ENCODE peak calls at places on chromosomes 3 and 15, in ten cellular contexts. U is naive thymus-derived CD4-positive, alpha-beta T cell; N is left ventricle myocardium inferior; E is left ventricle myocardium superior; S is stimulated activated CD4-positive, alpha-beta T cell treated with anti-CD3 and anti-CD28 coated beads, TNF-alpha, amount 100 ng/mL, for 24 hours; D is anterior cingulate cortex; P is GM12865; A is NCI-H774; L is lower lobe of right lung; H is AG04450. K is an unnamed sample.

GRCh38 chr15:99305761-99306505 is 54.7 kb downstream of the LRRC28 start:
- DNase-seq in L (peak), H (peak), S (no peak), E (peak), U (no peak), D (no peak), P (no peak), N (peak), A (peak), K (no peak)

GRCh38 chr15:41492597-41493204 is 973 bp upstream of the ITPKA start:
- DNase-seq in N (no peak), U (no peak), H (no peak), E (no peak), D (no peak), S (no peak), L (no peak), P (no peak), A (no peak), K (no peak)

GRCh38 chr3:46096336-46096735 is 69.1 kb upstream of the XCR1 start:
- DNase-seq in S (no peak), A (no peak), P (no peak), N (no peak), L (no peak), D (no peak), H (no peak), U (no peak), E (no peak), K (no peak)

GRCh38 chr15:69107025-69107620 is 53.3 kb upstream of the GLCE start:
- DNase-seq in E (no peak), D (no peak), U (no peak), S (no peak), A (no peak), L (no peak), N (no peak), P (no peak), H (no peak), K (no peak)

GRCh38 chr3:196406806-196407470 is 25.3 kb downstream of the UBXN7 start:
- DNase-seq in L (no peak), N (no peak), P (no peak), E (peak), U (no peak), H (peak), A (no peak), D (no peak), S (no peak), K (no peak)

GRCh38 chr3:196568246-196569002 is at the start of the genes FBXO45 and WDR53:
- DNase-seq in U (peak), A (peak), E (peak), N (peak), L (peak), D (peak), S (peak), H (peak), P (peak), K (peak)

GRCh38 chr3:151787626-151788025 is 26.3 kb upstream of the AADAC start:
- DNase-seq in E (no peak), P (no peak), D (no peak), S (no peak), N (no peak), U (no peak), H (no peak), L (no peak), A (no peak), K (no peak)

GRCh38 chr15:42491540-42492225 is 742 bp upstream of the ZNF106 start:
- DNase-seq in P (no peak), U (no peak), E (no peak), N (no peak), A (no peak), H (peak), S (no peak), D (no peak), L (no peak), K (no peak)

GRCh38 chr3:140292684-140293083 is 357.7 kb downstream of the CLSTN2 start:
- DNase-seq in U (no peak), H (no peak), L (no peak), N (peak), E (peak), P (no peak), A (peak), S (no peak), D (no peak), K (no peak)

GRCh38 chr15:40282144-40282869 is 557 bp downstream of the ANKRD63 start:
- DNase-seq in H (no peak), D (no peak), S (peak), A (peak), L (peak), E (peak), P (peak), N (peak), U (peak), K (peak)

GRCh38 chr3:1908651-1909445 is 189.8 kb upstream of the CNTN4 start:
- DNase-seq in N (no peak), E (no peak), D (no peak), U (no peak), A (no peak), P (no peak), S (no peak), H (no peak), L (no peak), K (no peak)

GRCh38 chr3:50604110-50604621 is 7.4 kb downstream of the CISH start:
- DNase-seq in D (no peak), N (no peak), H (no peak), U (no peak), E (no peak), P (no peak), L (no peak), S (no peak), A (no peak), K (no peak)

GRCh38 chr3:189978753-189979152 is 141.9 kb downstream of the P3H2 start:
- DNase-seq in H (no peak), S (no peak), P (no peak), N (no peak), E (no peak), L (no peak), A (no peak), D (no peak), U (no peak), K (no peak)

GRCh38 chr15:69509131-69509530 is 56.5 kb downstream of the RPLP1 start:
- DNase-seq in L (no peak), E (no peak), U (no peak), D (no peak), H (no peak), P (no peak), N (no peak), A (no peak), S (no peak), K (no peak)

GRCh38 chr3:140580746-140581145 is 97.1 kb upstream of the TRIM42 start:
- DNase-seq in H (no peak), S (no peak), D (no peak), L (no peak), U (no peak), N (no peak), E (no peak), A (no peak), P (no peak), K (no peak)

K was measured in CD8-positive, alpha-beta T cell.